ENCODE peak calls at places on chromosomes 5 and 9, in nine cellular contexts. J is NCI-H748 treated with DMSO at 0.1 percent for 48 hours; Y is HEK293T; W is T-helper 9 cell; L is NAMALWA; M is NCI-H1092; A is stimulated activated CD4-positive, alpha-beta T cell treated with anti-CD3 and anti-CD28 coated beads, Interleukin-1b, Interleukin-23, amount 100 ng/mL, for 4 hours; E is lower lobe of right lung; K is AG10803. Z is an unnamed sample.
A peak's percentile ranks its signal among the peaks of the same experiment; 100 is the strongest.

GRCh38 chr5:57358796-57359592 is 123.6 kb downstream of the ACTBL2 start:
- DNase-seq in J (no peak), Y (no peak), W (no peak), L (no peak), M (no peak), A (no peak), E (no peak), K (no peak), Z (no peak)

GRCh38 chr9:90088411-90088810 is 483.6 kb downstream of the GADD45G start:
- DNase-seq in J (no peak), Y (no peak), W (no peak), L (no peak), M (no peak), A (no peak), E (no peak), K (no peak), Z (no peak)

GRCh38 chr9:97769208-97769607 is 72.1 kb upstream of the XPA start:
- DNase-seq in J (no peak), Y (no peak), W (no peak), L (no peak), M (no peak), A (no peak), E (no peak), K (no peak), Z (no peak)

GRCh38 chr5:174426388-174426787 is 298.0 kb upstream of the MSX2 start:
- DNase-seq in J (peak; percentile 77), Y (no peak), W (no peak), L (no peak), M (no peak), A (no peak), E (no peak), K (no peak), Z (no peak)

GRCh38 chr5:95543017-95543705 is 11.6 kb downstream of the SKIC3 start:
- DNase-seq in J (no peak), Y (no peak), W (no peak), L (no peak), M (peak; percentile 0), A (no peak), E (no peak), K (no peak), Z (peak; percentile 18)

GRCh38 chr5:67315802-67316103 is 119.2 kb upstream of the CD180 start:
- DNase-seq in J (no peak), Y (no peak), W (no peak), L (no peak), M (no peak), A (no peak), E (no peak), K (no peak), Z (no peak)

GRCh38 chr9:136474021-136474640 is 8.7 kb downstream of the SEC16A start:
- DNase-seq in J (no peak), Y (no peak), W (no peak), L (no peak), M (no peak), A (no peak), E (no peak), K (no peak), Z (no peak)

GRCh38 chr5:146052780-146053179 is 52.6 kb downstream of the PLAC8L1 start:
- DNase-seq in J (no peak), Y (peak; percentile 32), W (no peak), L (peak; percentile 39), M (no peak), A (no peak), E (no peak), K (no peak), Z (no peak)

GRCh38 chr9:86846679-86847078 is 100.6 kb downstream of the GAS1 start:
- DNase-seq in J (no peak), Y (no peak), W (no peak), L (no peak), M (no peak), A (no peak), E (no peak), K (peak; percentile 33), Z (no peak)

GRCh38 chr5:19488786-19489185 is 499.2 kb downstream of the CDH18 start:
- DNase-seq in J (no peak), Y (no peak), W (no peak), L (no peak), M (no peak), A (no peak), E (no peak), K (no peak), Z (no peak)

GRCh38 chr9:133987455-133987800 is 4.7 kb downstream of the VAV2 start:
- DNase-seq in J (no peak), Y (no peak), W (no peak), L (no peak), M (no peak), A (no peak), E (no peak), K (no peak), Z (no peak)

GRCh38 chr9:9791621-9792020 is 821.2 kb downstream of the PTPRD start:
- DNase-seq in J (no peak), Y (no peak), W (no peak), L (peak; percentile 62), M (no peak), A (no peak), E (no peak), K (no peak), Z (peak; percentile 9)

GRCh38 chr9:72271617-72272478 is 93.2 kb downstream of the ZFAND5 start:
- DNase-seq in J (peak; percentile 33), Y (peak; percentile 70), W (peak; percentile 32), L (peak; percentile 69), M (peak; percentile 53), A (no peak), E (no peak), K (peak; percentile 48), Z (peak; percentile 70)

GRCh38 chr5:171867786-171868185 is 82.2 kb downstream of the SMIM23 start:
- DNase-seq in J (no peak), Y (no peak), W (no peak), L (no peak), M (no peak), A (no peak), E (no peak), K (peak; percentile 33), Z (no peak)

GRCh38 chr5:34564706-34565235 is 91.4 kb upstream of the RAI14 start:
- DNase-seq in J (no peak), Y (no peak), W (no peak), L (no peak), M (no peak), A (no peak), E (no peak), K (no peak), Z (no peak)

GRCh38 chr9:35728041-35728971 is 3.7 kb downstream of the TLN1 start:
- DNase-seq in J (no peak), Y (no peak), W (no peak), L (peak; percentile 10), M (no peak), A (no peak), E (peak; percentile 74), K (peak; percentile 94), Z (peak; percentile 87)

GRCh38 chr5:26323794-26324193 is 714.6 kb downstream of the CDH9 start:
- DNase-seq in J (no peak), Y (no peak), W (no peak), L (no peak), M (no peak), A (no peak), E (no peak), K (no peak), Z (no peak)

GRCh38 chr5:170631471-170632195 is 127.8 kb downstream of the KCNIP1 start:
- DNase-seq in J (no peak), Y (peak; percentile 38), W (no peak), L (no peak), M (no peak), A (no peak), E (no peak), K (peak; percentile 17), Z (no peak)

Z was measured in GM12865.